ENCODE peak calls at places on chromosomes 7 and 10, in eight cellular contexts. A, J, I, O, S, V, H and B are unnamed samples.

GRCh38 chr10:119818889-119819270 is 53.8 kb downstream of the MCMBP start:
- DNase-seq in A (no peak), V (no peak), I (no peak), H (no peak), J (no peak), O (peak), S (no peak), B (no peak)

GRCh38 chr10:3491571-3491970 is 293.4 kb downstream of the KLF6 start:
- DNase-seq in O (no peak), I (no peak), H (no peak), S (no peak), V (no peak), A (no peak), J (no peak), B (no peak)

GRCh38 chr10:68010426-68010825 is 64.7 kb downstream of the HERC4 start:
- DNase-seq in A (no peak), S (no peak), O (no peak), V (no peak), I (no peak), J (no peak), H (no peak), B (no peak)

GRCh38 chr7:44735403-44736165 is 13.1 kb upstream of the ZMIZ2 start:
- DNase-seq in H (peak), V (no peak), I (no peak), J (peak), A (no peak), S (no peak), O (no peak), B (no peak)

GRCh38 chr7:55481126-55481525 is 91.2 kb downstream of the VOPP1 start:
- DNase-seq in O (no peak), A (no peak), V (no peak), S (no peak), I (no peak), H (no peak), J (no peak), B (no peak)

GRCh38 chr10:72322030-72322279 is 32.8 kb downstream of the DNAJB12 start:
- DNase-seq in H (no peak), S (no peak), V (no peak), J (no peak), A (no peak), O (no peak), I (no peak), B (no peak)

GRCh38 chr10:128928231-128928836 is 538.7 kb upstream of the MGMT start:
- DNase-seq in J (no peak), H (no peak), V (no peak), O (no peak), I (no peak), A (no peak), S (no peak), B (no peak)

GRCh38 chr10:93992400-93993030 is 1.2 kb upstream of the PLCE1 start:
- DNase-seq in J (peak), O (no peak), I (no peak), S (no peak), A (no peak), H (no peak), V (no peak), B (no peak)

GRCh38 chr10:36725581-36726520 is 399.5 kb upstream of the ANKRD30A start:
- DNase-seq in I (no peak), J (peak), O (no peak), A (no peak), H (no peak), V (no peak), S (peak), B (peak)

GRCh38 chr7:98400538-98401427 is at the start of gene BAIAP2L1:
- DNase-seq in O (peak), S (peak), I (peak), V (peak), A (peak), H (peak), J (peak), B (peak)

GRCh38 chr7:101146-101545 is 91.2 kb upstream of the FAM20C start:
- DNase-seq in J (no peak), I (no peak), H (no peak), S (no peak), V (no peak), A (no peak), O (no peak), B (no peak)

GRCh38 chr7:22549667-22550513 is 49.9 kb upstream of the STEAP1B start:
- DNase-seq in I (no peak), O (no peak), H (peak), A (no peak), S (no peak), V (no peak), J (peak), B (peak)

GRCh38 chr7:50599385-50599784 is 34.2 kb upstream of the DDC start:
- DNase-seq in S (no peak), H (no peak), O (no peak), A (no peak), I (no peak), J (no peak), V (no peak), B (no peak)

GRCh38 chr10:95240811-95241210 is 46.8 kb downstream of the ACSM6 start:
- DNase-seq in I (no peak), A (no peak), V (no peak), S (no peak), H (no peak), O (no peak), J (no peak), B (no peak)

GRCh38 chr7:1043552-1044188 is 676 bp upstream of the GPR146 start:
- DNase-seq in V (no peak), J (no peak), O (no peak), S (no peak), A (no peak), I (no peak), H (no peak), B (no peak)

GRCh38 chr7:128954830-128955797 is 17.4 kb downstream of the IRF5 start:
- DNase-seq in O (no peak), S (no peak), V (no peak), A (no peak), I (no peak), J (peak), H (no peak), B (no peak)

GRCh38 chr7:122802211-122802833 is 83.9 kb downstream of the CADPS2 start:
- DNase-seq in A (no peak), O (peak), I (no peak), J (no peak), S (peak), V (no peak), H (no peak), B (peak)

GRCh38 chr10:74823791-74824183 is 2.6 kb upstream of the KAT6B start:
- DNase-seq in V (no peak), I (no peak), S (no peak), A (no peak), H (no peak), O (no peak), J (peak), B (no peak)

GRCh38 chr10:113138937-113139585 is 189.0 kb downstream of the TCF7L2 start:
- DNase-seq in I (no peak), V (no peak), S (no peak), O (no peak), J (no peak), A (no peak), H (no peak), B (no peak)

GRCh38 chr7:7265057-7265456 is 82.7 kb downstream of the C1GALT1 start:
- DNase-seq in O (no peak), S (no peak), A (no peak), V (no peak), J (peak), H (no peak), I (no peak), B (no peak)

GRCh38 chr10:9296206-9296605 is 1241.7 kb downstream of the GATA3 start:
- DNase-seq in H (no peak), I (no peak), J (no peak), V (no peak), O (no peak), S (no peak), A (no peak), B (no peak)

GRCh38 chr7:3097734-3098133 is 54.1 kb upstream of the CARD11 start:
- DNase-seq in A (no peak), I (no peak), V (no peak), S (no peak), J (no peak), H (no peak), O (no peak), B (no peak)

GRCh38 chr7:104126411-104126841 is 81.4 kb downstream of the ORC5 start:
- DNase-seq in A (no peak), V (no peak), J (no peak), O (no peak), H (no peak), I (peak), S (no peak), B (no peak)

GRCh38 chr7:27923308-27923980 is 183.5 kb downstream of the TAX1BP1 start:
- DNase-seq in H (no peak), V (no peak), O (no peak), A (no peak), I (no peak), J (no peak), S (peak), B (no peak)

GRCh38 chr10:3786295-3786981 is 1.4 kb upstream of the KLF6 start:
- DNase-seq in V (no peak), S (peak), O (no peak), A (peak), J (peak), H (peak), I (no peak), B (peak)

GRCh38 chr10:58932126-58932525 is 244.3 kb upstream of the PHYHIPL start:
- DNase-seq in V (no peak), O (no peak), J (peak), I (no peak), A (no peak), H (no peak), S (no peak), B (no peak)

GRCh38 chr10:131425752-131426529 is 114.4 kb upstream of the TCERG1L start:
- DNase-seq in S (no peak), H (no peak), O (no peak), I (no peak), A (no peak), J (no peak), V (no peak), B (no peak)

GRCh38 chr10:58897708-58898107 is 278.7 kb upstream of the PHYHIPL start:
- DNase-seq in I (no peak), V (no peak), J (no peak), H (no peak), A (no peak), S (no peak), O (no peak), B (no peak)

GRCh38 chr7:93894966-93895650 is 4.6 kb upstream of the TFPI2 start:
- DNase-seq in O (no peak), A (no peak), V (no peak), H (no peak), J (no peak), I (no peak), S (no peak), B (no peak)

GRCh38 chr7:19585761-19586160 is 123.1 kb downstream of the POLR1F start:
- DNase-seq in O (no peak), J (no peak), I (no peak), H (no peak), A (no peak), V (no peak), S (no peak), B (no peak)

GRCh38 chr7:19587291-19587690 is 121.5 kb downstream of the POLR1F start:
- DNase-seq in H (no peak), A (no peak), I (no peak), O (no peak), J (no peak), V (no peak), S (no peak), B (no peak)

GRCh38 chr7:19589436-19589835 is 119.4 kb downstream of the POLR1F start:
- DNase-seq in V (no peak), S (no peak), H (no peak), A (no peak), O (no peak), I (no peak), J (no peak), B (no peak)
- TF ChIP-seq CTCF in V (no peak), S (no peak), H (no peak), A (no peak), O (no peak), I (no peak), J (no peak), B (no peak)

DNA sequence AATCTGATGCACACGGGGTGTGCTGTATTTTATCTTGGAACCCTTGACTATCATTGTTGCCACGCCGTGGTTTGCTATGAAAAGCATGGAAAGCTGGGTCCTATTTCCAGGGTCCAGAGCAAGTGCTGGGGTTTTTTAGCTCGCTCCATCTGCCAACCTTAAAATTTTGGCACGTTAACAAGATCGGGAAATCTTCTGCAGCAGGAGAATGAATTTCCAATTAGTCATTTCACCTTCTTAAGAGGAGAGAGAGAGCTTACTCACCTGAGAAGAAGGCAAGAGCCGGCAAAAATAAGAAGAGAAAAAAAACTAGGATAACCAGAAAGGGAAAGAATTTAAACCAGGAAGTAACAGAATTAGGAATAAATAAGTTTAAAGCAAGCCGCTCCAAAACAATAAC is 223.6 kb upstream of the CELF2 start:
- DNase-seq in A (no peak), I (no peak), O (no peak), V (no peak), J (no peak), S (no peak), H (no peak), B (no peak)
- TF ChIP-seq POLR2A in A (no peak), I (no peak), O (no peak), V (no peak), J (no peak), S (no peak), H (no peak), B (no peak)

GRCh38 chr7:141231018-141231792 is 157.3 kb downstream of the TMEM178B start:
- DNase-seq in V (no peak), A (peak), O (no peak), H (peak), J (peak), I (no peak), S (no peak), B (peak)
- TF ChIP-seq CTCF in V (no peak), A (peak), O (no peak), H (peak), J (peak), I (no peak), S (peak), B (peak)

GRCh38 chr10:6005856-6006390 is 28.6 kb upstream of the IL15RA start:
- DNase-seq in I (no peak), V (no peak), S (no peak), H (no peak), A (no peak), O (no peak), J (no peak), B (no peak)
- TF ChIP-seq POLR2A in I (no peak), V (no peak), S (no peak), H (no peak), A (no peak), O (no peak), J (no peak), B (no peak)

DNA sequence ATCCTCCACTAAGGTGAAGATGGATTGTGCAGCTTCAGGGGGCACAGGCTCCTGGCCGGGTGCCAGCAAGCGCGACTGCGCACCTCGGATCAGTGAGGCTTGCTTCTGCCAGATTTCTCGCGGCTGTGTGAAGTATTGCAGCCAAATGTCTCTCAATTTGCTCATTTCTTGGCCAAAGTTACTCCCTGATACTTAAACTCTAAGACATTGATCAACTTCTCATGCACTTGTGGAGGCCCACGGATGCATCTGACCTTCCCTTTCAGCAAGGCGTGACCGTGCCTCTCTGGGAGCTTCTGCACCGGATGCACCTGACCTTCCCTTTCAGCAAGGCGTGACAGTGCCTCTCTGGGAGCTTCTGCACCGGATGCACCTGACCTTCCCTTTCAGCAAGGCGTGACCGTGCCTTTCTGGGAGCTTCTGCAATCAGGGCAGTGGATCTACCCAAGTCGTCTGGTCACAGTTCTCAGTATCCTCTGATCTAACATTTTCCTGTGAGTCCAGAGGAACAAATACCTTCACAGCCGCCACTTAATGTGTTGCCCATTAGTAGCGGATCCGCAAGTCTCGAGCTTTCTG is 248.3 kb downstream of the ADARB2 start:
- DNase-seq in S (no peak), O (no peak), H (no peak), J (no peak), I (no peak), A (no peak), V (no peak), B (no peak)
- TF ChIP-seq CTCF in S (no peak), O (no peak), H (no peak), J (no peak), I (no peak), A (no peak), V (no peak), B (no peak)

GRCh38 chr10:11875499-11876281 is 52.5 kb downstream of the PROSER2 start:
- DNase-seq in S (peak), O (peak), V (peak), J (peak), A (peak), H (peak), I (peak), B (peak)
- TF ChIP-seq POLR2A in S (no peak), O (no peak), V (no peak), J (no peak), A (peak), H (no peak), I (no peak), B (peak)

GRCh38 chr10:15426558-15426957 is 55.5 kb upstream of the FAM171A1 start:
- DNase-seq in S (no peak), O (no peak), J (no peak), I (no peak), A (no peak), V (no peak), H (no peak), B (no peak)

GRCh38 chr10:15430969-15431791 is 60.1 kb upstream of the FAM171A1 start:
- DNase-seq in J (no peak), O (no peak), I (no peak), V (no peak), A (no peak), H (no peak), S (no peak), B (no peak)

GRCh38 chr10:15426115-15426514 is 55.0 kb upstream of the FAM171A1 start:
- DNase-seq in V (no peak), I (no peak), O (no peak), A (no peak), J (no peak), H (no peak), S (no peak), B (no peak)

DNA sequence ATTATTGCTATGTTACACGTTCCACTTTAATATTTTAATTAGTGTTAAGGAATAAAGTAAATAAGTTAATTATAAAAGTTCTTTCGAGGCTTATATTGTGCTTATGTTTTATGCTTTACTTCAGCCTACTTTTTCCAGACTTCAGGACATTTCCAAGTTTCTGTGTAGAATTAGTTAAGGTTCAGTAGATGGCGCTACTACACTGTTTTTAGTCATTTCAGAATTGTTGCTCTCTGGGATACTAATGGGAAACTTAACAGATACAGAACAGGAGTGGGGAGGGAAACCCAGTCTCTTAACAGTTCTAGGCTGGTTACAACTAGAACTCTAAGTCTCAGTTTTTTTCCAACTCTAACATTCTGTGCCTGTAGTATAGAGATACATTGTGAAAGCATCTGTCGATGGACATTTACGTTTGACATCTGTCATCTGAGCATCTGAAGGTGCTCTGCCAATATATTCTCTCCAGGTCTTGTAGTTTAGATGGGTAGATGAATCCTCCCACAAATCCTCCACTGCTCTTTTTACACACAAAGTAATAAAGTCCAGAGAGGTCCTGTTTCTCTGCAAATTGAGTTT is 56.8 kb upstream of the FAM171A1 start:
- DNase-seq in S (no peak), V (no peak), J (peak), I (no peak), O (no peak), A (peak), H (peak), B (no peak)
- TF ChIP-seq CTCF in S (peak), V (peak), J (peak), I (peak), O (peak), A (peak), H (peak), B (no peak)

DNA sequence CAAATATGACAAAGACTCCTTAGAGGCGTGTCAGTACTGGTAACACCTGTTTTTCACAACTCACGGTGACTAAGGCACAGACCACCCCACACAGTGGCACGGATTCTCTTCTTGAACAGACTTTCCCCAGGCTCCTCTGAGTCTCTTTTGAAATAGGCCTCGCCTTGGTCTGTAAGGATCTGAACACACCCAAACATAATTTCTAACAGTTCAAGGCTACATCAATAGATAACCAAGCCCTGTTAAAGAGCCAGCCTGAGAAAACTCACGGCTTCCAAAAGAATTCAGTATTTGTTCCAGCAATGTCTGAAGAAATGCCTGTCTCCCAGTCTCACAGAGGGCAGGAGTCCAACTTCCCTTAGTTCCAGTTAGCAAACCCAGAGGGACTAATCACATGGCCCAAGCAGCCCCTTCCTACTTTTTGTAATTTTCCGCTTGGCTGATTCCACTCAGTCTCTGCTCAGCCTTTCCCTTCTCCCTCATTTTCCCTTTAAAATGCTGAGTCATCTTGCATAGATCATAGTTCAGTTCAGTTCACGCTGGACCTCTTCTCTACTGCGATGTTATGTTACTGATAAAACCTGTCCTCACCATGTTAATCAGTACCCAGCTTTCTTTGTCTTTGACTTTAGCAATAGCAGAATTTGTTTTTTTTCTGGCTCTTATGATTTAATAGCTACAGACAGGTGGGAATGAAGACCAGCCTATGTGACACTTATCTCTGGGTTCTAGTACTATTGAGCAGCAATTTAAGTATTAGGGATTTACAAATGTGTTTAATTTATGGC is 22.6 kb upstream of the AKR1C3 start:
- DNase-seq in I (peak), J (peak), O (peak), A (peak), H (no peak), V (no peak), S (peak), B (peak)
- TF ChIP-seq POLR2A in I (no peak), J (no peak), O (no peak), A (no peak), H (no peak), V (no peak), S (no peak), B (peak)